ENCODE peak calls at places on chromosomes 13 and 19, in nine cellular contexts. G, R, U, N, F, P, Y, W and I are unnamed samples.

GRCh38 chr13:26221399-26221720 is 754 bp downstream of the RNF6 start:
- DNase-seq in G (no peak), R (no peak), U (no peak), N (no peak), F (no peak), P (peak), Y (no peak), W (no peak), I (no peak)

GRCh38 chr19:13987101-13987890 is 18.8 kb downstream of the RFX1 start:
- DNase-seq in G (no peak), R (no peak), U (no peak), N (no peak), F (no peak), P (no peak), Y (no peak), W (no peak), I (no peak)

GRCh38 chr19:45115809-45116615 is 23.0 kb downstream of the PPP1R37 start:
- DNase-seq in G (no peak), R (no peak), U (no peak), N (no peak), F (no peak), P (peak), Y (no peak), W (no peak), I (no peak)

GRCh38 chr19:51064534-51065220 is at the start of gene KLK13:
- DNase-seq in G (no peak), R (no peak), U (no peak), N (no peak), F (no peak), P (no peak), Y (no peak), W (no peak), I (peak)

GRCh38 chr13:91054902-91055301 is 292.6 kb upstream of the MIR17HG start:
- DNase-seq in G (no peak), R (no peak), U (no peak), N (no peak), F (no peak), P (no peak), Y (no peak), W (no peak), I (no peak)

GRCh38 chr13:44125943-44126469 is 246.3 kb downstream of the LACC1 start:
- DNase-seq in G (no peak), R (no peak), U (no peak), N (no peak), F (no peak), P (no peak), Y (no peak), W (no peak), I (no peak)

GRCh38 chr19:32869369-32870153 is at the start of gene SLC7A9:
- DNase-seq in G (peak), R (no peak), U (no peak), N (no peak), F (no peak), P (no peak), Y (no peak), W (no peak), I (no peak)

GRCh38 chr19:32188921-32189320 is 156.5 kb upstream of the ZNF507 start:
- DNase-seq in G (no peak), R (no peak), U (no peak), N (no peak), F (no peak), P (no peak), Y (no peak), W (no peak), I (no peak)

GRCh38 chr13:38967446-38967845 is 23.2 kb downstream of the STOML3 start:
- DNase-seq in G (no peak), R (no peak), U (no peak), N (no peak), F (no peak), P (no peak), Y (no peak), W (no peak), I (no peak)

GRCh38 chr19:2933490-2933910 is 11.3 kb downstream of the ZNF77 start:
- DNase-seq in G (no peak), R (no peak), U (no peak), N (no peak), F (no peak), P (no peak), Y (no peak), W (no peak), I (no peak)

GRCh38 chr13:25943666-25944065 is 108.2 kb downstream of the SHISA2 start:
- DNase-seq in G (no peak), R (no peak), U (no peak), N (no peak), F (no peak), P (no peak), Y (no peak), W (no peak), I (no peak)